ENCODE peak calls at places on chromosomes 6 and 20, in five cellular contexts. One of them, this sample, is unnamed.

GRCh38 chr6:39688494-39688893 is 36.7 kb downstream of the KIF6 start:
- DNase-seq in skeletal muscle cell: peak; percentile 78
- DNase-seq in astrocyte of the spinal cord: peak; percentile 84
- DNase-seq in epithelial cell of proximal tubule: no peak
- DNase-seq in psoas muscle: no peak
- DNase-seq in this sample: no peak

GRCh38 chr6:35213824-35214756 is at the start of gene SCUBE3:
- DNase-seq in skeletal muscle cell: peak; percentile 11
- DNase-seq in astrocyte of the spinal cord: peak; percentile 34
- DNase-seq in epithelial cell of proximal tubule: no peak
- DNase-seq in psoas muscle: peak; percentile 27
- DNase-seq in this sample: no peak

GRCh38 chr6:122996797-122997520 is 924 bp downstream of the CLVS2 start:
- DNase-seq in skeletal muscle cell: no peak
- DNase-seq in astrocyte of the spinal cord: no peak
- DNase-seq in epithelial cell of proximal tubule: no peak
- DNase-seq in psoas muscle: no peak
- DNase-seq in this sample: no peak

GRCh38 chr6:157143885-157144795 is 179.2 kb downstream of the TMEM242 start:
- DNase-seq in skeletal muscle cell: no peak
- DNase-seq in astrocyte of the spinal cord: peak; percentile 36
- DNase-seq in epithelial cell of proximal tubule: no peak
- DNase-seq in psoas muscle: no peak
- DNase-seq in this sample: no peak

GRCh38 chr6:149026530-149026942 is 279.7 kb downstream of the UST start:
- DNase-seq in skeletal muscle cell: peak; percentile 83
- DNase-seq in astrocyte of the spinal cord: peak; percentile 91
- DNase-seq in epithelial cell of proximal tubule: no peak
- DNase-seq in psoas muscle: no peak
- DNase-seq in this sample: no peak

GRCh38 chr20:57849868-57850215 is 140.0 kb upstream of the PMEPA1 start:
- DNase-seq in skeletal muscle cell: no peak
- DNase-seq in astrocyte of the spinal cord: no peak
- DNase-seq in epithelial cell of proximal tubule: no peak
- DNase-seq in psoas muscle: no peak
- DNase-seq in this sample: no peak

GRCh38 chr20:36493801-36494114 is 47.6 kb upstream of the MYL9 start:
- DNase-seq in skeletal muscle cell: peak; percentile 35
- DNase-seq in astrocyte of the spinal cord: peak; percentile 89
- DNase-seq in epithelial cell of proximal tubule: peak; percentile 63
- DNase-seq in psoas muscle: peak; percentile 85
- DNase-seq in this sample: peak; percentile 62

GRCh38 chr6:144435602-144436426 is 150.7 kb downstream of the UTRN start:
- DNase-seq in skeletal muscle cell: no peak
- DNase-seq in astrocyte of the spinal cord: no peak
- DNase-seq in epithelial cell of proximal tubule: no peak
- DNase-seq in psoas muscle: no peak
- DNase-seq in this sample: no peak

GRCh38 chr20:49579874-49580817 is 12.2 kb upstream of the PTGIS start:
- DNase-seq in skeletal muscle cell: no peak
- DNase-seq in astrocyte of the spinal cord: peak; percentile 57
- DNase-seq in epithelial cell of proximal tubule: no peak
- DNase-seq in psoas muscle: peak; percentile 49
- DNase-seq in this sample: no peak

GRCh38 chr20:43667341-43668132 is 623 bp downstream of the MYBL2 start:
- DNase-seq in skeletal muscle cell: no peak
- DNase-seq in astrocyte of the spinal cord: no peak
- DNase-seq in epithelial cell of proximal tubule: no peak
- DNase-seq in psoas muscle: no peak
- DNase-seq in this sample: no peak

GRCh38 chr6:53833147-53833546 is 38.3 kb downstream of the LRRC1 start:
- DNase-seq in skeletal muscle cell: no peak
- DNase-seq in astrocyte of the spinal cord: no peak
- DNase-seq in epithelial cell of proximal tubule: no peak
- DNase-seq in psoas muscle: no peak
- DNase-seq in this sample: no peak

GRCh38 chr20:19095762-19096161 is 116.7 kb upstream of the SLC24A3 start:
- DNase-seq in skeletal muscle cell: no peak
- DNase-seq in astrocyte of the spinal cord: no peak
- DNase-seq in epithelial cell of proximal tubule: no peak
- DNase-seq in psoas muscle: no peak
- DNase-seq in this sample: no peak

GRCh38 chr20:50471231-50471630 is 39.0 kb upstream of the PTPN1 start:
- DNase-seq in skeletal muscle cell: no peak
- DNase-seq in astrocyte of the spinal cord: no peak
- DNase-seq in epithelial cell of proximal tubule: no peak
- DNase-seq in psoas muscle: no peak
- DNase-seq in this sample: no peak

GRCh38 chr6:30154709-30155521 is 6.1 kb downstream of the TRIM10 start:
- DNase-seq in skeletal muscle cell: peak; percentile 73
- DNase-seq in astrocyte of the spinal cord: peak; percentile 47
- DNase-seq in epithelial cell of proximal tubule: peak; percentile 66
- DNase-seq in psoas muscle: no peak
- DNase-seq in this sample: no peak

GRCh38 chr6:150123645-150124044 is 19.2 kb upstream of the PPP1R14C start:
- DNase-seq in skeletal muscle cell: no peak
- DNase-seq in astrocyte of the spinal cord: no peak
- DNase-seq in epithelial cell of proximal tubule: no peak
- DNase-seq in psoas muscle: no peak
- DNase-seq in this sample: no peak

GRCh38 chr20:59765599-59766177 is 161.3 kb downstream of the PHACTR3 start:
- DNase-seq in skeletal muscle cell: no peak
- DNase-seq in astrocyte of the spinal cord: no peak
- DNase-seq in epithelial cell of proximal tubule: no peak
- DNase-seq in psoas muscle: no peak
- DNase-seq in this sample: no peak

GRCh38 chr20:44228465-44229258 is 18.1 kb upstream of the OSER1 start:
- DNase-seq in skeletal muscle cell: no peak
- DNase-seq in astrocyte of the spinal cord: no peak
- DNase-seq in epithelial cell of proximal tubule: no peak
- DNase-seq in psoas muscle: no peak
- DNase-seq in this sample: no peak

GRCh38 chr6:42928748-42929087 is 562 bp upstream of the CNPY3 start:
- DNase-seq in skeletal muscle cell: peak; percentile 6
- DNase-seq in astrocyte of the spinal cord: no peak
- DNase-seq in epithelial cell of proximal tubule: no peak
- DNase-seq in psoas muscle: no peak
- DNase-seq in this sample: no peak

GRCh38 chr6:146028250-146028789 is 542 bp upstream of the GRM1 start:
- DNase-seq in skeletal muscle cell: peak; percentile 9
- DNase-seq in astrocyte of the spinal cord: peak; percentile 63
- DNase-seq in epithelial cell of proximal tubule: no peak
- DNase-seq in psoas muscle: peak; percentile 59
- DNase-seq in this sample: peak; percentile 65

GRCh38 chr6:113901482-113901881 is 44.3 kb downstream of the MARCKS start:
- DNase-seq in skeletal muscle cell: peak; percentile 25
- DNase-seq in astrocyte of the spinal cord: peak; percentile 25
- DNase-seq in epithelial cell of proximal tubule: no peak
- DNase-seq in psoas muscle: no peak
- DNase-seq in this sample: no peak

GRCh38 chr6:39997101-39997635 is 62.9 kb upstream of the MOCS1 start:
- DNase-seq in skeletal muscle cell: no peak
- DNase-seq in astrocyte of the spinal cord: no peak
- DNase-seq in epithelial cell of proximal tubule: no peak
- DNase-seq in psoas muscle: no peak
- DNase-seq in this sample: no peak

GRCh38 chr6:34638834-34639736 is 57.5 kb downstream of the ILRUN start:
- DNase-seq in skeletal muscle cell: no peak
- DNase-seq in astrocyte of the spinal cord: no peak
- DNase-seq in epithelial cell of proximal tubule: no peak
- DNase-seq in psoas muscle: no peak
- DNase-seq in this sample: no peak

GRCh38 chr6:25882066-25882496 is 8.0 kb upstream of the SLC17A3 start:
- DNase-seq in skeletal muscle cell: no peak
- DNase-seq in astrocyte of the spinal cord: no peak
- DNase-seq in epithelial cell of proximal tubule: no peak
- DNase-seq in psoas muscle: no peak
- DNase-seq in this sample: peak; percentile 79

GRCh38 chr20:17602493-17602892 is 32.6 kb downstream of the DSTN start:
- DNase-seq in skeletal muscle cell: no peak
- DNase-seq in astrocyte of the spinal cord: no peak
- DNase-seq in epithelial cell of proximal tubule: no peak
- DNase-seq in psoas muscle: no peak
- DNase-seq in this sample: no peak

GRCh38 chr6:104118274-104118673 is 741.4 kb downstream of the HACE1 start:
- DNase-seq in skeletal muscle cell: peak; percentile 66
- DNase-seq in astrocyte of the spinal cord: peak; percentile 62
- DNase-seq in epithelial cell of proximal tubule: peak; percentile 1
- DNase-seq in psoas muscle: no peak
- DNase-seq in this sample: no peak

GRCh38 chr20:25984933-25985332 is 288.3 kb upstream of the ZNF337 start:
- DNase-seq in skeletal muscle cell: peak; percentile 14
- DNase-seq in astrocyte of the spinal cord: peak; percentile 28
- DNase-seq in epithelial cell of proximal tubule: no peak
- DNase-seq in psoas muscle: peak; percentile 56
- DNase-seq in this sample: no peak

GRCh38 chr6:56481957-56482356 is 160.7 kb downstream of the DST start:
- DNase-seq in skeletal muscle cell: no peak
- DNase-seq in astrocyte of the spinal cord: no peak
- DNase-seq in epithelial cell of proximal tubule: no peak
- DNase-seq in psoas muscle: no peak
- DNase-seq in this sample: no peak
- H3K4me3 ChIP-seq in skeletal muscle cell: no peak overlapping the region
- H3K4me3 ChIP-seq in astrocyte of the spinal cord: no peak overlapping the region
- H3K4me3 ChIP-seq in epithelial cell of proximal tubule: no peak overlapping the region
- H3K4me3 ChIP-seq in psoas muscle: no peak overlapping the region
- H3K4me3 ChIP-seq in this sample: no peak overlapping the region

GRCh38 chr6:167000759-167001158 is 1.6 kb downstream of the CEP43 start:
- DNase-seq in skeletal muscle cell: no peak
- DNase-seq in astrocyte of the spinal cord: no peak
- DNase-seq in epithelial cell of proximal tubule: no peak
- DNase-seq in psoas muscle: no peak
- DNase-seq in this sample: no peak
- H3K4me3 ChIP-seq in skeletal muscle cell: no peak overlapping the region
- H3K4me3 ChIP-seq in astrocyte of the spinal cord: no peak overlapping the region
- H3K4me3 ChIP-seq in epithelial cell of proximal tubule: peak overlapping the region; percentile 95
- H3K4me3 ChIP-seq in psoas muscle: peak overlapping the region; percentile 86
- H3K4me3 ChIP-seq in this sample: no peak overlapping the region

GRCh38 chr20:63283397-63284082 is 9.4 kb upstream of the COL20A1 start:
- DNase-seq in skeletal muscle cell: no peak
- DNase-seq in astrocyte of the spinal cord: no peak
- DNase-seq in epithelial cell of proximal tubule: no peak
- DNase-seq in psoas muscle: peak; percentile 11
- DNase-seq in this sample: no peak
- H3K4me3 ChIP-seq in skeletal muscle cell: no peak overlapping the region
- H3K4me3 ChIP-seq in astrocyte of the spinal cord: no peak overlapping the region
- H3K4me3 ChIP-seq in epithelial cell of proximal tubule: no peak overlapping the region
- H3K4me3 ChIP-seq in psoas muscle: no peak overlapping the region
- H3K4me3 ChIP-seq in this sample: no peak overlapping the region

GRCh38 chr6:140744648-140745320 is 1370.3 kb upstream of the CITED2 start:
- DNase-seq in skeletal muscle cell: peak; percentile 22
- DNase-seq in astrocyte of the spinal cord: peak; percentile 76
- DNase-seq in epithelial cell of proximal tubule: peak; percentile 39
- DNase-seq in psoas muscle: no peak
- DNase-seq in this sample: no peak
- H3K4me3 ChIP-seq in skeletal muscle cell: no peak overlapping the region
- H3K4me3 ChIP-seq in astrocyte of the spinal cord: no peak overlapping the region
- H3K4me3 ChIP-seq in epithelial cell of proximal tubule: no peak overlapping the region
- H3K4me3 ChIP-seq in psoas muscle: no peak overlapping the region
- H3K4me3 ChIP-seq in this sample: no peak overlapping the region

GRCh38 chr6:7974932-7975763 is 64.6 kb upstream of the TXNDC5 start:
- DNase-seq in skeletal muscle cell: peak; percentile 75
- DNase-seq in astrocyte of the spinal cord: peak; percentile 89
- DNase-seq in epithelial cell of proximal tubule: peak; percentile 50
- DNase-seq in psoas muscle: peak; percentile 75
- DNase-seq in this sample: peak; percentile 86

GRCh38 chr6:7973603-7974002 is 63.0 kb upstream of the TXNDC5 start:
- DNase-seq in skeletal muscle cell: no peak
- DNase-seq in astrocyte of the spinal cord: no peak
- DNase-seq in epithelial cell of proximal tubule: no peak
- DNase-seq in psoas muscle: no peak
- DNase-seq in this sample: no peak

GRCh38 chr6:7976485-7977010 is 66.0 kb upstream of the TXNDC5 start:
- DNase-seq in skeletal muscle cell: no peak
- DNase-seq in astrocyte of the spinal cord: no peak
- DNase-seq in epithelial cell of proximal tubule: no peak
- DNase-seq in psoas muscle: no peak
- DNase-seq in this sample: no peak

GRCh38 chr6:7975764-7976146 is 65.2 kb upstream of the TXNDC5 start:
- DNase-seq in skeletal muscle cell: no peak
- DNase-seq in astrocyte of the spinal cord: no peak
- DNase-seq in epithelial cell of proximal tubule: no peak
- DNase-seq in psoas muscle: no peak
- DNase-seq in this sample: peak; percentile 55

GRCh38 chr6:7974553-7974931 is 64.0 kb upstream of the TXNDC5 start:
- DNase-seq in skeletal muscle cell: no peak
- DNase-seq in astrocyte of the spinal cord: no peak
- DNase-seq in epithelial cell of proximal tubule: no peak
- DNase-seq in psoas muscle: no peak
- DNase-seq in this sample: no peak
- H3K4me3 ChIP-seq in skeletal muscle cell: no peak overlapping the region
- H3K4me3 ChIP-seq in astrocyte of the spinal cord: no peak overlapping the region
- H3K4me3 ChIP-seq in epithelial cell of proximal tubule: no peak overlapping the region
- H3K4me3 ChIP-seq in psoas muscle: peak overlapping the region; percentile 28
- H3K4me3 ChIP-seq in this sample: no peak overlapping the region

GRCh38 chr20:32559216-32559752 is 25.8 kb downstream of the NOL4L start:
- DNase-seq in skeletal muscle cell: no peak
- DNase-seq in astrocyte of the spinal cord: no peak
- DNase-seq in epithelial cell of proximal tubule: no peak
- DNase-seq in psoas muscle: no peak
- DNase-seq in this sample: no peak
- H3K4me3 ChIP-seq in skeletal muscle cell: no peak overlapping the region
- H3K4me3 ChIP-seq in astrocyte of the spinal cord: no peak overlapping the region
- H3K4me3 ChIP-seq in epithelial cell of proximal tubule: no peak overlapping the region
- H3K4me3 ChIP-seq in psoas muscle: no peak overlapping the region
- H3K4me3 ChIP-seq in this sample: no peak overlapping the region

GRCh38 chr6:169906004-169906740 is 154.8 kb downstream of the ERMARD start:
- DNase-seq in skeletal muscle cell: no peak
- DNase-seq in astrocyte of the spinal cord: no peak
- DNase-seq in epithelial cell of proximal tubule: no peak
- DNase-seq in psoas muscle: no peak
- DNase-seq in this sample: no peak
- H3K4me3 ChIP-seq in skeletal muscle cell: no peak overlapping the region
- H3K4me3 ChIP-seq in astrocyte of the spinal cord: no peak overlapping the region
- H3K4me3 ChIP-seq in epithelial cell of proximal tubule: no peak overlapping the region
- H3K4me3 ChIP-seq in psoas muscle: no peak overlapping the region
- H3K4me3 ChIP-seq in this sample: no peak overlapping the region

This sample was measured in right lobe of liver.